ENCODE peak calls at places on chromosomes 2 and 18, in ten cellular contexts. R is cardiac muscle cell; A is neuronal stem cell; K is SK-N-SH; O is heart left ventricle; T is Jurkat, Clone E6-1; L is BE2C; Y is fibroblast of pulmonary artery; F is GM12864; U is body of pancreas. Z is an unnamed sample.

GRCh38 chr2:45946023-45946422 is 294.5 kb downstream of the PRKCE start:
- DNase-seq in R (peak), A (no peak), K (no peak), O (no peak), T (no peak), L (no peak), Y (peak), F (no peak), U (no peak), Z (no peak)

GRCh38 chr18:55513199-55513598 is 74.8 kb downstream of the TCF4 start:
- DNase-seq in R (peak), A (no peak), K (no peak), O (no peak), T (no peak), L (no peak), Y (peak), F (no peak), U (no peak), Z (no peak)

GRCh38 chr2:102717308-102718018 is 44.4 kb upstream of the TMEM182 start:
- DNase-seq in R (peak), A (no peak), K (no peak), O (no peak), T (no peak), L (no peak), Y (peak), F (no peak), U (no peak), Z (no peak)

GRCh38 chr2:109020217-109020637 is 31.2 kb upstream of the EDAR start:
- DNase-seq in R (peak), A (peak), K (peak), O (no peak), T (no peak), L (no peak), Y (peak), F (no peak), U (no peak), Z (peak)

GRCh38 chr2:85716346-85716880 is 22.3 kb downstream of the GNLY start:
- DNase-seq in R (no peak), A (no peak), K (no peak), O (no peak), T (no peak), L (no peak), Y (no peak), F (no peak), U (no peak), Z (no peak)

GRCh38 chr2:112604952-112605351 is 20.5 kb downstream of the CHCHD5 start:
- DNase-seq in R (no peak), A (no peak), K (no peak), O (no peak), T (no peak), L (no peak), Y (no peak), F (no peak), U (no peak), Z (no peak)

GRCh38 chr2:105037572-105038382 is at the start of gene MRPS9:
- DNase-seq in R (peak), A (peak), K (peak), O (peak), T (peak), L (peak), Y (peak), F (peak), U (peak), Z (peak)

GRCh38 chr2:196597531-196597930 is 42.0 kb upstream of the CCDC150 start:
- DNase-seq in R (no peak), A (no peak), K (no peak), O (no peak), T (no peak), L (no peak), Y (no peak), F (no peak), U (no peak), Z (no peak)

GRCh38 chr2:145000376-145000775 is 480.5 kb upstream of the ZEB2 start:
- DNase-seq in R (peak), A (no peak), K (no peak), O (no peak), T (no peak), L (no peak), Y (peak), F (no peak), U (no peak), Z (no peak)

GRCh38 chr2:239319261-239319661 is 81.6 kb downstream of the HDAC4 start:
- DNase-seq in R (no peak), A (no peak), K (no peak), O (peak), T (no peak), L (no peak), Y (peak), F (no peak), U (peak), Z (no peak)

GRCh38 chr18:58230438-58231179 is 186.6 kb downstream of the NEDD4L start:
- DNase-seq in R (no peak), A (no peak), K (no peak), O (no peak), T (no peak), L (no peak), Y (peak), F (no peak), U (peak), Z (no peak)

GRCh38 chr2:6856548-6856920 is 9.2 kb downstream of the CMPK2 start:
- DNase-seq in R (no peak), A (no peak), K (no peak), O (no peak), T (peak), L (no peak), Y (no peak), F (no peak), U (no peak), Z (no peak)

GRCh38 chr2:235234711-235235110 is 259.1 kb upstream of the AGAP1 start:
- DNase-seq in R (peak), A (no peak), K (no peak), O (no peak), T (no peak), L (no peak), Y (peak), F (no peak), U (no peak), Z (no peak)

GRCh38 chr18:22525313-22525712 is 107.6 kb upstream of the CTAGE1 start:
- DNase-seq in R (no peak), A (no peak), K (no peak), O (no peak), T (no peak), L (no peak), Y (no peak), F (no peak), U (no peak), Z (no peak)

GRCh38 chr2:42933824-42934254 is 141.5 kb upstream of the HAAO start:
- DNase-seq in R (no peak), A (no peak), K (no peak), O (no peak), T (no peak), L (no peak), Y (no peak), F (no peak), U (no peak), Z (no peak)

GRCh38 chr2:28228419-28228995 is 164.2 kb upstream of the FOSL2 start:
- DNase-seq in R (no peak), A (no peak), K (no peak), O (no peak), T (no peak), L (no peak), Y (no peak), F (no peak), U (no peak), Z (no peak)

GRCh38 chr2:226618875-226619605 is 180.6 kb downstream of the IRS1 start:
- DNase-seq in R (peak), A (no peak), K (peak), O (no peak), T (no peak), L (no peak), Y (peak), F (no peak), U (no peak), Z (no peak)

GRCh38 chr18:37532917-37533316 is 32.7 kb downstream of the CELF4 start:
- DNase-seq in R (no peak), A (no peak), K (no peak), O (no peak), T (no peak), L (no peak), Y (no peak), F (no peak), U (no peak), Z (no peak)

GRCh38 chr18:11154369-11154982 is 5.1 kb upstream of the PIEZO2 start:
- DNase-seq in R (peak), A (peak), K (no peak), O (no peak), T (peak), L (no peak), Y (peak), F (no peak), U (no peak), Z (peak)

GRCh38 chr18:28469946-28470345 is 293.0 kb upstream of the CDH2 start:
- DNase-seq in R (peak), A (no peak), K (no peak), O (no peak), T (no peak), L (no peak), Y (no peak), F (no peak), U (no peak), Z (no peak)

GRCh38 chr2:46411245-46411641 is 68.1 kb upstream of the TMEM247 start:
- DNase-seq in R (no peak), A (no peak), K (no peak), O (no peak), T (no peak), L (no peak), Y (no peak), F (no peak), U (no peak), Z (no peak)

GRCh38 chr2:201448701-201449100 is 2.6 kb downstream of the TRAK2 start:
- DNase-seq in R (no peak), A (no peak), K (no peak), O (no peak), T (no peak), L (no peak), Y (no peak), F (no peak), U (no peak), Z (no peak)

GRCh38 chr2:230160112-230160660 is 59.6 kb downstream of the SP110 start:
- DNase-seq in R (peak), A (peak), K (peak), O (peak), T (peak), L (peak), Y (peak), F (peak), U (peak), Z (peak)

GRCh38 chr2:139514946-139515345 is 734.8 kb upstream of the NXPH2 start:
- DNase-seq in R (no peak), A (no peak), K (no peak), O (no peak), T (no peak), L (no peak), Y (no peak), F (no peak), U (no peak), Z (no peak)

GRCh38 chr2:106658616-106659015 is 171.5 kb downstream of the CD8B2 start:
- DNase-seq in R (no peak), A (no peak), K (no peak), O (no peak), T (no peak), L (no peak), Y (no peak), F (no peak), U (no peak), Z (no peak)

GRCh38 chr2:128661289-128661688 is 342.6 kb upstream of the HS6ST1 start:
- DNase-seq in R (no peak), A (no peak), K (no peak), O (no peak), T (no peak), L (no peak), Y (no peak), F (no peak), U (no peak), Z (no peak)

GRCh38 chr2:172249986-172250385 is 147.3 kb upstream of the DLX2 start:
- DNase-seq in R (peak), A (no peak), K (no peak), O (no peak), T (no peak), L (no peak), Y (peak), F (no peak), U (no peak), Z (no peak)

GRCh38 chr2:212538156-212539144 is at the start of gene ERBB4:
- DNase-seq in R (peak), A (peak), K (peak), O (peak), T (no peak), L (peak), Y (no peak), F (no peak), U (peak), Z (peak)

GRCh38 chr2:101331202-101331601 is 22.7 kb upstream of the RNF149 start:
- DNase-seq in R (no peak), A (no peak), K (no peak), O (no peak), T (no peak), L (no peak), Y (no peak), F (no peak), U (no peak), Z (no peak)

GRCh38 chr2:101328474-101329007 is 20.0 kb upstream of the RNF149 start:
- DNase-seq in R (peak), A (no peak), K (no peak), O (peak), T (peak), L (no peak), Y (peak), F (no peak), U (no peak), Z (no peak)

GRCh38 chr2:101330253-101330921 is 21.9 kb upstream of the RNF149 start:
- DNase-seq in R (peak), A (no peak), K (no peak), O (peak), T (no peak), L (no peak), Y (peak), F (no peak), U (peak), Z (peak)

GRCh38 chr2:101329026-101329425 is 20.5 kb upstream of the RNF149 start:
- DNase-seq in R (no peak), A (no peak), K (no peak), O (no peak), T (peak), L (no peak), Y (no peak), F (no peak), U (no peak), Z (no peak)

DNA sequence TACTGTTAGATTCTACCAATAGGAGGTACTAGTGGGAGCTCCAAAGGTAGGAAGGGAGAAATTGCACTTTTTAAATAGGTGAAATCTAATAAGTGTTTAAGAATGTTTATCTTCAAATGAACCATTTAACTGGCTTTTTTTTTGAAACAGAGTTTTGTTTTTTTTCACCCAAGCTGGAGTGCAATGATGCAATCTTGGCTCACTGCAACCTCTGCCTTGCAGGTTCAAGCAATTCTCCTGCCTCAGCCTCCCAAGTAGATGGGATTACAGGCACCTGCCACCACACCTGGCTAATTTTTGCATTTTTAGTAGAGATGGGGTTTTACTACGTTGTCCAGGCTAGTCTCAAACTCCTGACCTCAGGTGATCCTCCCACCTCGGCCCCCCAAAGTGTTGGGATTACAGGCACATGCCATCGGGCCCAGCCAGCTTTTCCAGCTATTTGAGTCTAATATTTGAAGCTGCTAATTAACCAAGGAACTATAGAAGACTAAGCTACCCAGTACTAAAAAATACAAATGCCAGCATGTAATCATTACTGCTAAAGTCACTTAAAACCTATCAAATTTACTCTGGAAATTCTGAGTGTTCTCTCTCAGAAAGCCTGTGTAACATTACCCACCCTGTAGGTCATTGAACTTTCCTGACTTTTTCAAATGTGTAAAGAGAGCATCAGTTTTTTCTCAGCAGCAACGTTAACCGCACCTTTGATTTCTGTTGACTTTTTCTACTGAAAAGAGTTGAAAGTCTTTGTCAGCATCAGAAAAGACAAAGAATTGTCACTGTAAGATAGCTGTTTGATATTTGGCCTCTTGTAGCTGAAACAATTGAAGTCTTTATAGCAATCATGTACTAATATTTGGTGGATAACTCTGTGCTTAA is 24.6 kb upstream of the RNF149 start:
- DNase-seq in R (no peak), A (no peak), K (no peak), O (no peak), T (no peak), L (no peak), Y (no peak), F (no peak), U (no peak), Z (no peak)
- H3K4me3 ChIP-seq in R (no peak), A (no peak), K (no peak), O (no peak), T (no peak), L (no peak), Y (no peak), F (no peak), U (no peak), Z (no peak)

DNA sequence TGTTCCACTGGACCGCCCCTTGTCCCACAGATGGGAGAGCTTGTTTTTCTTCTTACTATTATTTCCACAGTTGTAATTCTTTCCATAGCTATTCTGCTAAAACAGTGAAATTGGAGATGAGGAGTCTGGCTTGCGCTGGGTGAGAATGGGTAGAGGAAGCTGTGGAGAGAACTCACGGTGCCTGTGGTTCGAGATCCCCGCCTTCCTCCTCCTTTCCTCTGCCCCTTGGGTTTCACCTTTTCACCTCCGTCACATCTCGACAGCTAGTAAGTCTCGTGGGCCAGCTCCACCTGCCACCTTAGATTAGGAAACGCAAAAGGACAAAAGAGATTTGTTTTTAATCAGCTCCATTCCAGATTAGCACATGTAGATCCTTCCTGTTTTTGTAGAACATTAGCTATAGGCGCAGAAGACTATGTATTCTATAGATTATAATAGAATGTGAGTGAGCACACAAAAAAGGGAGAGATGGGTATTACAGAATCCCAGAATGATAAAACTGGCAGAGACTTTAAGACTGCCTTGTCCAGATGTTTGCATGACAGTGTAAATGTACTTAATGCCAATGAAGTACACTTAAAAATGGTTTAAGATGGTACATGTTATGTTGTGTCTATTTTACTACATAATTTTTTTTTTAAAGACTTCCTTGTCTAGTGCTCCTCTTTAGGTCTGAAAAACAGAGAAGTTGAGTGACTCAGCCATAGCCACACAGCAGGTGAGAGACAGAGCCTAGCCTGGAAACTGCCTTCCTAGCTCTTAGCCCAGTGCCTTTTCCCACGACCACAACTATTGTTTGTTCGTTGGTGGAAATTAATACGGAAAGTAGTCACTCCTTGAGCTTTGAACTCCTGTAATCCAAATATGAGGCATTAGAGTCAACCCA is 20.7 kb downstream of the TRIB2 start:
- DNase-seq in R (no peak), A (no peak), K (no peak), O (no peak), T (no peak), L (no peak), Y (no peak), F (no peak), U (no peak), Z (no peak)
- H3K4me3 ChIP-seq in R (no peak), A (no peak), K (no peak), O (no peak), T (no peak), L (no peak), Y (no peak), F (no peak), U (no peak), Z (no peak)

DNA sequence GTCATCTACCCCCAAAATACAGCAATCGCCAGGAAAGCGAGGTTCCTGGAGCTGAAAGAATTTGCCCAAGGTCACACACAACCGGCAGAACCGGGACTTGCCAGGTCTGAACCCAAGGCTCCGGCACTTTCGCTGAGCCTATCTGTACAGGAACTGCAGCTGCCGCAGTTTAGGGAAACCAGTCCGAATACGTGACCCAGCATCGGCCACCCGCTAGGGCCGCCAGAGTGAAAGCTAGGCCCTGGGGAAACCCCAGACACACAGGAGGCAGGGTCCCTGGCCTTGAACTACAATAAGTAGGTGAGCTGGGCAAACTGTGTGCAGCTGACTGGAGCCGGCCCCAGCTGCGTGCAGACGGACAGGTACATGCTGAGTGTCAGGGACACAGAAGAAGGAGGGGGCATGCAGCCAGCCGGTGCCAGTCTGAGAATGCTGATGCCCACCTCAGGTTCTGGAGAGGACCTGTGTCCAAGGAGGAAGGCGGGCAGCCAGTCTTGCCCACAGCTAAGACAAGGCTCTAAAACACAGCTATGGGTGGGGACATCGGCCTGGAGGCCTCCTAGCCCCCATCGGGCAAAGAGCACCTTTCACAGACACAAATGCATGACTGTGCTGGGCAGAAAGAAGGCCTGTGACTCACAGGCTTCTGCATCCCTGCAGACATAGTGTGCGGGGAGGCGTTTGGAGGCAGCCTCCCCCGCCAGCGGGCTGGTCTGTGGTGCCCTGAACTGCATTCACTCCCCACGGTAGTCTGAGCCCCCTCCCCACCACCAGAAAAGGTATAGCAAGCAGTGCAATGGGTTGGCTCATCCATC is 107.5 kb upstream of the ID2 start:
- DNase-seq in R (no peak), A (no peak), K (no peak), O (no peak), T (no peak), L (no peak), Y (no peak), F (peak), U (peak), Z (no peak)
- H3K4me3 ChIP-seq in R (no peak), A (no peak), K (no peak), O (no peak), T (no peak), L (no peak), Y (no peak), F (peak), U (no peak), Z (no peak)

DNA sequence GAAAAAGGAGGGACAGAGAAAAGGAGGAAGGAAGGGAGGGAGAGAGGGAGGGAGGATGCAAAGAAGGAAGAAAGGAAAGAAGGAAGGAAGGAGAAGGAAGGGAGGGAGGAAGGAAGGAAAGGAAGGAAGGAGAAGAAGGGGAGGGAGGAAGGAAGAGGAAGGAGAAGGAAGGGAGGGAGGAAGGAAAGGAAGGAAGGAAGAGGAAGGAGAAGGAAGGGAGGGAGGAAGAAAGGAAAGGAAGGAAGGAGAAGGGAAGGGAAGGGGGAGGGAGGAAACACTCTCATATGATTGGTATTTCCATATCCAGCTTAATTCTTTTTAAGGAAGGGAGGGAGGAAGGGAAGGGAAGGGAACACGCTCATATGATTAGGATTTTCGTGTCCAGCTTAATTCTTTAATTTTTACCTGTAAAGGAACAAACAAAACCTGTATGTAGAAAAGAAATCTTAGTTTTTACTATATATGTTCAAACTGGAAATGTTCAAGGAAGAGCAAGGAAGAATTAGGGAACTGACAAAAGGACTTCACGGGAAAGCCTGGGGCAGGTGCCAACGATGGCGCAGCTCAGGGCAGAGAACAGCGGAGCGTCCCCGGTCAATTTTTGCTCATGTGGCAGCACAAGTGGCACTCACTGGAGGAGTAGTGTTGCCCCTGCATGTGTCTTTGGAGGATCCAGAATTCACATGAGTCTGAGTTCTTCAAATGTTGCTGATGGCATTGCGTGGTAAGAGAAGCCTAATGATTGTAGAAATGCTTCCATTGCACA is 228.6 kb downstream of the ZNF516 start:
- DNase-seq in R (no peak), A (no peak), K (no peak), O (no peak), T (no peak), L (no peak), Y (no peak), F (no peak), U (no peak), Z (no peak)
- H3K4me3 ChIP-seq in R (no peak), A (no peak), K (no peak), O (no peak), T (no peak), L (no peak), Y (no peak), F (no peak), U (no peak), Z (no peak)